ENCODE peak calls at places on chromosome 10, in seven cellular contexts. One of them, this sample, is unnamed.
A peak's percentile ranks its signal among the peaks of the same experiment; 100 is the strongest.

GRCh38 chr10:110600487-110601101 is 33.1 kb downstream of the SMC3 start:
- DNase-seq in aorta: no peak
- DNase-seq in lower lobe of right lung: no peak
- DNase-seq in activated CD8-positive, alpha-beta memory T cell treated with anti-CD3 and anti-CD28 coated beads for 24 hours: no peak
- DNase-seq in stimulated activated CD4-positive, alpha-beta T cell treated with anti-CD3 and anti-CD28 coated beads, Interleukin-1b, Interleukin-23, amount 100 ng/mL, for 4 hours: no peak
- DNase-seq in iPS-NIHi11: peak; percentile 55
- DNase-seq in B cell: no peak
- DNase-seq in this sample: no peak

GRCh38 chr10:44355630-44356029 is 29.3 kb downstream of the CXCL12 start:
- DNase-seq in aorta: no peak
- DNase-seq in lower lobe of right lung: no peak
- DNase-seq in activated CD8-positive, alpha-beta memory T cell treated with anti-CD3 and anti-CD28 coated beads for 24 hours: no peak
- DNase-seq in stimulated activated CD4-positive, alpha-beta T cell treated with anti-CD3 and anti-CD28 coated beads, Interleukin-1b, Interleukin-23, amount 100 ng/mL, for 4 hours: no peak
- DNase-seq in iPS-NIHi11: no peak
- DNase-seq in B cell: no peak
- DNase-seq in this sample: no peak

GRCh38 chr10:13920465-13920864 is 333.7 kb downstream of the PRPF18 start:
- DNase-seq in aorta: no peak
- DNase-seq in lower lobe of right lung: no peak
- DNase-seq in activated CD8-positive, alpha-beta memory T cell treated with anti-CD3 and anti-CD28 coated beads for 24 hours: no peak
- DNase-seq in stimulated activated CD4-positive, alpha-beta T cell treated with anti-CD3 and anti-CD28 coated beads, Interleukin-1b, Interleukin-23, amount 100 ng/mL, for 4 hours: no peak
- DNase-seq in iPS-NIHi11: no peak
- DNase-seq in B cell: no peak
- DNase-seq in this sample: no peak

GRCh38 chr10:25934673-25935139 is 677 bp downstream of the MYO3A start:
- DNase-seq in aorta: no peak
- DNase-seq in lower lobe of right lung: no peak
- DNase-seq in activated CD8-positive, alpha-beta memory T cell treated with anti-CD3 and anti-CD28 coated beads for 24 hours: peak; percentile 56
- DNase-seq in stimulated activated CD4-positive, alpha-beta T cell treated with anti-CD3 and anti-CD28 coated beads, Interleukin-1b, Interleukin-23, amount 100 ng/mL, for 4 hours: peak; percentile 7
- DNase-seq in iPS-NIHi11: peak; percentile 37
- DNase-seq in B cell: no peak
- DNase-seq in this sample: peak; percentile 45

GRCh38 chr10:94583164-94583563 is 37.6 kb downstream of the HELLS start:
- DNase-seq in aorta: no peak
- DNase-seq in lower lobe of right lung: no peak
- DNase-seq in activated CD8-positive, alpha-beta memory T cell treated with anti-CD3 and anti-CD28 coated beads for 24 hours: no peak
- DNase-seq in stimulated activated CD4-positive, alpha-beta T cell treated with anti-CD3 and anti-CD28 coated beads, Interleukin-1b, Interleukin-23, amount 100 ng/mL, for 4 hours: no peak
- DNase-seq in iPS-NIHi11: no peak
- DNase-seq in B cell: no peak
- DNase-seq in this sample: no peak

GRCh38 chr10:28681928-28682750 is 4.8 kb downstream of the BAMBI start:
- DNase-seq in aorta: no peak
- DNase-seq in lower lobe of right lung: no peak
- DNase-seq in activated CD8-positive, alpha-beta memory T cell treated with anti-CD3 and anti-CD28 coated beads for 24 hours: no peak
- DNase-seq in stimulated activated CD4-positive, alpha-beta T cell treated with anti-CD3 and anti-CD28 coated beads, Interleukin-1b, Interleukin-23, amount 100 ng/mL, for 4 hours: no peak
- DNase-seq in iPS-NIHi11: no peak
- DNase-seq in B cell: no peak
- DNase-seq in this sample: no peak

GRCh38 chr10:9608592-9608991 is 1409.1 kb upstream of the CELF2 start:
- DNase-seq in aorta: no peak
- DNase-seq in lower lobe of right lung: no peak
- DNase-seq in activated CD8-positive, alpha-beta memory T cell treated with anti-CD3 and anti-CD28 coated beads for 24 hours: no peak
- DNase-seq in stimulated activated CD4-positive, alpha-beta T cell treated with anti-CD3 and anti-CD28 coated beads, Interleukin-1b, Interleukin-23, amount 100 ng/mL, for 4 hours: no peak
- DNase-seq in iPS-NIHi11: no peak
- DNase-seq in B cell: no peak
- DNase-seq in this sample: no peak

GRCh38 chr10:121205625-121206024 is 354.5 kb downstream of the WDR11 start:
- DNase-seq in aorta: no peak
- DNase-seq in lower lobe of right lung: no peak
- DNase-seq in activated CD8-positive, alpha-beta memory T cell treated with anti-CD3 and anti-CD28 coated beads for 24 hours: no peak
- DNase-seq in stimulated activated CD4-positive, alpha-beta T cell treated with anti-CD3 and anti-CD28 coated beads, Interleukin-1b, Interleukin-23, amount 100 ng/mL, for 4 hours: no peak
- DNase-seq in iPS-NIHi11: no peak
- DNase-seq in B cell: no peak
- DNase-seq in this sample: no peak

GRCh38 chr10:80172896-80173295 is 32.4 kb downstream of the ANXA11 start:
- DNase-seq in aorta: no peak
- DNase-seq in lower lobe of right lung: no peak
- DNase-seq in activated CD8-positive, alpha-beta memory T cell treated with anti-CD3 and anti-CD28 coated beads for 24 hours: no peak
- DNase-seq in stimulated activated CD4-positive, alpha-beta T cell treated with anti-CD3 and anti-CD28 coated beads, Interleukin-1b, Interleukin-23, amount 100 ng/mL, for 4 hours: no peak
- DNase-seq in iPS-NIHi11: peak; percentile 54
- DNase-seq in B cell: no peak
- DNase-seq in this sample: no peak

GRCh38 chr10:76942556-76943416 is 694.8 kb downstream of the KCNMA1 start:
- DNase-seq in aorta: no peak
- DNase-seq in lower lobe of right lung: no peak
- DNase-seq in activated CD8-positive, alpha-beta memory T cell treated with anti-CD3 and anti-CD28 coated beads for 24 hours: no peak
- DNase-seq in stimulated activated CD4-positive, alpha-beta T cell treated with anti-CD3 and anti-CD28 coated beads, Interleukin-1b, Interleukin-23, amount 100 ng/mL, for 4 hours: no peak
- DNase-seq in iPS-NIHi11: no peak
- DNase-seq in B cell: no peak
- DNase-seq in this sample: no peak

GRCh38 chr10:50362547-50363125 is 111.3 kb upstream of the ASAH2 start:
- DNase-seq in aorta: no peak
- DNase-seq in lower lobe of right lung: no peak
- DNase-seq in activated CD8-positive, alpha-beta memory T cell treated with anti-CD3 and anti-CD28 coated beads for 24 hours: no peak
- DNase-seq in stimulated activated CD4-positive, alpha-beta T cell treated with anti-CD3 and anti-CD28 coated beads, Interleukin-1b, Interleukin-23, amount 100 ng/mL, for 4 hours: no peak
- DNase-seq in iPS-NIHi11: no peak
- DNase-seq in B cell: peak; percentile 55
- DNase-seq in this sample: peak; percentile 22

GRCh38 chr10:52668024-52668423 is 104.6 kb downstream of the MBL2 start:
- DNase-seq in aorta: no peak
- DNase-seq in lower lobe of right lung: no peak
- DNase-seq in activated CD8-positive, alpha-beta memory T cell treated with anti-CD3 and anti-CD28 coated beads for 24 hours: no peak
- DNase-seq in stimulated activated CD4-positive, alpha-beta T cell treated with anti-CD3 and anti-CD28 coated beads, Interleukin-1b, Interleukin-23, amount 100 ng/mL, for 4 hours: no peak
- DNase-seq in iPS-NIHi11: no peak
- DNase-seq in B cell: no peak
- DNase-seq in this sample: no peak

GRCh38 chr10:118615888-118616287 is 20.4 kb upstream of the PRLHR start:
- DNase-seq in aorta: no peak
- DNase-seq in lower lobe of right lung: no peak
- DNase-seq in activated CD8-positive, alpha-beta memory T cell treated with anti-CD3 and anti-CD28 coated beads for 24 hours: no peak
- DNase-seq in stimulated activated CD4-positive, alpha-beta T cell treated with anti-CD3 and anti-CD28 coated beads, Interleukin-1b, Interleukin-23, amount 100 ng/mL, for 4 hours: no peak
- DNase-seq in iPS-NIHi11: no peak
- DNase-seq in B cell: no peak
- DNase-seq in this sample: no peak

GRCh38 chr10:89296227-89296648 is 5.6 kb upstream of the IFIT2 start:
- DNase-seq in aorta: peak; percentile 64
- DNase-seq in lower lobe of right lung: peak; percentile 44
- DNase-seq in activated CD8-positive, alpha-beta memory T cell treated with anti-CD3 and anti-CD28 coated beads for 24 hours: no peak
- DNase-seq in stimulated activated CD4-positive, alpha-beta T cell treated with anti-CD3 and anti-CD28 coated beads, Interleukin-1b, Interleukin-23, amount 100 ng/mL, for 4 hours: no peak
- DNase-seq in iPS-NIHi11: no peak
- DNase-seq in B cell: no peak
- DNase-seq in this sample: no peak